ENCODE peak calls at places on chromosome 13, in five cellular contexts. One of them, this sample, is unnamed.

GRCh38 chr13:40515702-40516101 is 150.7 kb downstream of the FOXO1 start:
- DNase-seq in adrenal gland: no peak
- DNase-seq in IMR-90: no peak
- DNase-seq in uterus: no peak
- DNase-seq in tibial nerve: no peak
- DNase-seq in this sample: no peak

GRCh38 chr13:98837896-98838295 is 85.4 kb upstream of the SLC15A1 start:
- DNase-seq in adrenal gland: no peak
- DNase-seq in IMR-90: no peak
- DNase-seq in tibial nerve: no peak
- DNase-seq in uterus: no peak
- DNase-seq in this sample: no peak

GRCh38 chr13:27006519-27007161 is 165.0 kb downstream of the USP12 start:
- DNase-seq in adrenal gland: no peak
- DNase-seq in tibial nerve: no peak
- DNase-seq in uterus: no peak
- DNase-seq in IMR-90: peak; percentile 12
- DNase-seq in this sample: no peak

GRCh38 chr13:60164490-60164889 is 762 bp upstream of the DIAPH3 start:
- DNase-seq in tibial nerve: no peak
- DNase-seq in adrenal gland: no peak
- DNase-seq in IMR-90: peak; percentile 2
- DNase-seq in uterus: no peak
- DNase-seq in this sample: no peak

GRCh38 chr13:45142440-45143345 is 22.4 kb downstream of the GTF2F2 start:
- DNase-seq in IMR-90: peak; percentile 54
- DNase-seq in adrenal gland: no peak
- DNase-seq in tibial nerve: no peak
- DNase-seq in uterus: no peak
- DNase-seq in this sample: no peak

GRCh38 chr13:32048816-32049215 is 17.2 kb downstream of the FRY start:
- DNase-seq in adrenal gland: no peak
- DNase-seq in uterus: no peak
- DNase-seq in IMR-90: no peak
- DNase-seq in tibial nerve: no peak
- DNase-seq in this sample: no peak

GRCh38 chr13:19927117-19927734 is 31.3 kb upstream of the ZMYM2 start:
- DNase-seq in uterus: no peak
- DNase-seq in tibial nerve: no peak
- DNase-seq in adrenal gland: no peak
- DNase-seq in IMR-90: peak; percentile 31
- DNase-seq in this sample: no peak

GRCh38 chr13:65461590-65461989 is 1768.5 kb downstream of the PCDH9 start:
- DNase-seq in IMR-90: peak; percentile 83
- DNase-seq in uterus: no peak
- DNase-seq in tibial nerve: no peak
- DNase-seq in adrenal gland: no peak
- DNase-seq in this sample: no peak

GRCh38 chr13:32783067-32783466 is 196.8 kb downstream of the PDS5B start:
- DNase-seq in tibial nerve: no peak
- DNase-seq in adrenal gland: no peak
- DNase-seq in IMR-90: peak; percentile 67
- DNase-seq in uterus: no peak
- DNase-seq in this sample: no peak

GRCh38 chr13:39527961-39528720 is 74.9 kb downstream of the LHFPL6 start:
- DNase-seq in tibial nerve: no peak
- DNase-seq in adrenal gland: peak; percentile 62
- DNase-seq in IMR-90: peak; percentile 96
- DNase-seq in uterus: no peak
- DNase-seq in this sample: no peak

GRCh38 chr13:23180711-23181110 is at the start of gene SGCG:
- DNase-seq in adrenal gland: no peak
- DNase-seq in tibial nerve: no peak
- DNase-seq in uterus: no peak
- DNase-seq in IMR-90: no peak
- DNase-seq in this sample: peak; percentile 38

DNA sequence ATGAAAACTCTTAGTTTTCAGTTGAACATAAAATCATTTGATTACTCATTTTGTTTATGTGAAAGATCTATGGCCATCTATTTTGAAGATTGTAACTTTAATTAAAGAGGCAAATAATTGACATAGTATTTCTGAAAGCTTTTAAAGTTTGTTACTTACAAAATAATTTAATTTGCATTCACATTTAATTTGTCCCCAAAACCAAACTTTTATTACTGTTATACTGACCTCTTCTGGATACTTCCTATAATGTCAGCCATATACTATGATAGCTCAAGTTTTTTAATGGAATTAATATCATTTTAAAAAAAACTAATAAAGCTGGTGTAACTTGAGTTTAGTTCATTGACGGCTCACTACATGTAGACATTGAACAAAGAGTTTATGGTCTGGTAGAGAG is 4.9 kb upstream of the SGCG start:
- DNase-seq in tibial nerve: no peak
- DNase-seq in adrenal gland: no peak
- DNase-seq in IMR-90: peak; percentile 11
- DNase-seq in uterus: no peak
- DNase-seq in this sample: no peak
- TF ChIP-seq CTCF in tibial nerve: no peak
- TF ChIP-seq CTCF in adrenal gland: no peak
- TF ChIP-seq CTCF in IMR-90: peak; percentile 46
- TF ChIP-seq CTCF in uterus: no peak
- TF ChIP-seq CTCF in this sample: peak; percentile 42

GRCh38 chr13:113110852-113111315 is 5.3 kb downstream of the F7 start:
- DNase-seq in uterus: no peak
- DNase-seq in IMR-90: no peak
- DNase-seq in tibial nerve: no peak
- DNase-seq in adrenal gland: no peak
- DNase-seq in this sample: peak; percentile 16
- H3K4me3 ChIP-seq in uterus: peak overlapping the region; percentile 7
- H3K4me3 ChIP-seq in IMR-90: peak overlapping the region; percentile 42
- H3K4me3 ChIP-seq in tibial nerve: peak overlapping the region; percentile 46
- H3K4me3 ChIP-seq in adrenal gland: no peak overlapping the region
- H3K4me3 ChIP-seq in this sample: peak overlapping the region; percentile 55

GRCh38 chr13:106534844-106535551 is 464 bp downstream of the EFNB2 start:
- DNase-seq in IMR-90: peak; percentile 16
- DNase-seq in tibial nerve: no peak
- DNase-seq in uterus: no peak
- DNase-seq in adrenal gland: no peak
- DNase-seq in this sample: no peak

GRCh38 chr13:106537521-106537920 is 2.1 kb upstream of the EFNB2 start:
- DNase-seq in adrenal gland: no peak
- DNase-seq in uterus: no peak
- DNase-seq in IMR-90: no peak
- DNase-seq in tibial nerve: no peak
- DNase-seq in this sample: no peak

GRCh38 chr13:106536244-106537034 is 977 bp upstream of the EFNB2 start:
- DNase-seq in tibial nerve: peak; percentile 82
- DNase-seq in IMR-90: peak; percentile 83
- DNase-seq in uterus: peak; percentile 85
- DNase-seq in adrenal gland: peak; percentile 90
- DNase-seq in this sample: peak; percentile 91

GRCh38 chr13:106533940-106534843 is 1.3 kb downstream of the EFNB2 start:
- DNase-seq in uterus: peak; percentile 38
- DNase-seq in IMR-90: peak; percentile 63
- DNase-seq in adrenal gland: no peak
- DNase-seq in tibial nerve: no peak
- DNase-seq in this sample: peak; percentile 33

DNA sequence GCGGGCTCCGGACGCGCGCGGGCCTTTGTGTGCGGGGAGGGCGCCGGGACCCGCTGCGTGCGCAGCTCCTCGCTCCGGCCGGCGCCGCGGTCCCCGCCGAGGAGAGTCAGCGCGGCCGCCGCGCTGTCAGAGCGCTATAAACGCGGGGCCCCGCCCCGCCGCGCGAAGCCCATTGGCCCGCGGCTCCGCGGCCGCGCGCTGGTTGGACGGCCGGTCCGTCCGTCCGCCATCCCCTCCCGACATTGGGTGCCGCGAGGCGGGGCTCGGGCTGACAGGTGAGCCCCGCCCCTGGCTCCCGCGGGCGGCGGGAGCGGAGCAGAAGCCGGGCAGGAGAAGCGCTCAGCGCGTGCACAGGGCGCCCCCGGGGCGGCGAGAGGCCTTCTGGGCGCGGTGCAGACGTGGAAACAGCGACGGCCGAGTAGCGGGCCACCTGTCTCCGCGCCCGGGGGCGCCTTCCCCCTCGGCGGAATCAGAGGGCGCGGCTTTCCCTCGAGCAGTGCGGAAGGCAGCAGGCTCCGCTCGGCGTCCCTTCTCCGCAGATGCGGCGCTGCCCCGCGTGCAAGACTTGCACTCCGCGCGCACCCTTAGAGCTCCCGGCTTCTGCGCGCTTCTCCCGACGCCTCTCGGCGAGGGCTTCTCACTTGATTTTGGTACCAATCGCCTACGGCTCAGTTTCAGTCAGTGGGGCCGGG is at the start of gene EFNB2:
- DNase-seq in uterus: peak; percentile 78
- DNase-seq in IMR-90: peak; percentile 88
- DNase-seq in adrenal gland: peak; percentile 87
- DNase-seq in tibial nerve: peak; percentile 69
- DNase-seq in this sample: peak; percentile 94
- TF ChIP-seq POLR2A in uterus: peak; percentile 86
- TF ChIP-seq POLR2A in IMR-90: peak; percentile 97
- TF ChIP-seq POLR2A in adrenal gland: peak; percentile 75
- TF ChIP-seq POLR2A in tibial nerve: peak; percentile 92
- TF ChIP-seq POLR2A in this sample: peak; percentile 49

GRCh38 chr13:93708323-93709075 is 481.9 kb downstream of the GPC6 start:
- DNase-seq in IMR-90: no peak
- DNase-seq in tibial nerve: no peak
- DNase-seq in uterus: no peak
- DNase-seq in adrenal gland: no peak
- DNase-seq in this sample: no peak
- TF ChIP-seq CTCF in IMR-90: no peak
- TF ChIP-seq CTCF in tibial nerve: no peak
- TF ChIP-seq CTCF in uterus: no peak
- TF ChIP-seq CTCF in adrenal gland: no peak
- TF ChIP-seq CTCF in this sample: no peak

DNA sequence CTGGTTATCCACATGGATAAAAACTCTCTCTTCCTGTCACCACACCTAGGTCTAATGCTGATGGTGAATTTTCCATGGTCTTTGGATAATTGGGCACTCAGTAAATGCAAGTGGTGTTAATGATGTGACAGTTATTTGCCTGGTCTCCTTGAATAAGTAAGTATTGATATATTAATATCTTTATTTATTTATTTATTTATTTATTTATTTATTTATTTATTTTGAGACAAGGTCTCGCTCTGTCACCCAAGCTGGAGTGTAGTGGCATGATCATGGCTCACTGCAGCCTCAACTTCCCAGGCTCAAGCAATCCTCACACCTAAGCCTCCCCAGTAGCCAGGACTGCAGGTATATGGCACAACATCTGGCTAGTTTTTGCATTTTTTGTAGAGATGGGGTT is 46.3 kb upstream of the ITM2B start:
- DNase-seq in uterus: no peak
- DNase-seq in adrenal gland: no peak
- DNase-seq in IMR-90: no peak
- DNase-seq in tibial nerve: no peak
- DNase-seq in this sample: no peak
- H3K4me3 ChIP-seq in uterus: no peak overlapping the region
- H3K4me3 ChIP-seq in adrenal gland: no peak overlapping the region
- H3K4me3 ChIP-seq in IMR-90: no peak overlapping the region
- H3K4me3 ChIP-seq in tibial nerve: no peak overlapping the region
- H3K4me3 ChIP-seq in this sample: no peak overlapping the region

GRCh38 chr13:25286969-25287961 is at the start of gene MTMR6:
- DNase-seq in adrenal gland: peak; percentile 92
- DNase-seq in uterus: peak; percentile 90
- DNase-seq in IMR-90: peak; percentile 82
- DNase-seq in tibial nerve: peak; percentile 78
- DNase-seq in this sample: peak; percentile 94
- TF ChIP-seq POLR2A in adrenal gland: peak; percentile 84
- TF ChIP-seq POLR2A in uterus: no peak
- TF ChIP-seq POLR2A in IMR-90: peak; percentile 83
- TF ChIP-seq POLR2A in tibial nerve: no peak
- TF ChIP-seq POLR2A in this sample: peak; percentile 48

GRCh38 chr13:29540799-29541198 is 54.7 kb downstream of the SLC7A1 start:
- DNase-seq in adrenal gland: no peak
- DNase-seq in IMR-90: no peak
- DNase-seq in tibial nerve: no peak
- DNase-seq in uterus: no peak
- DNase-seq in this sample: no peak

GRCh38 chr13:29541400-29541799 is 54.1 kb downstream of the SLC7A1 start:
- DNase-seq in tibial nerve: no peak
- DNase-seq in uterus: no peak
- DNase-seq in adrenal gland: no peak
- DNase-seq in IMR-90: no peak
- DNase-seq in this sample: no peak

GRCh38 chr13:29545988-29546387 is 49.5 kb downstream of the SLC7A1 start:
- DNase-seq in uterus: no peak
- DNase-seq in adrenal gland: no peak
- DNase-seq in IMR-90: no peak
- DNase-seq in tibial nerve: no peak
- DNase-seq in this sample: no peak

GRCh38 chr13:29546662-29547061 is 48.8 kb downstream of the SLC7A1 start:
- DNase-seq in IMR-90: no peak
- DNase-seq in adrenal gland: no peak
- DNase-seq in tibial nerve: no peak
- DNase-seq in uterus: no peak
- DNase-seq in this sample: no peak

GRCh38 chr13:29543230-29544215 is 52.0 kb downstream of the SLC7A1 start:
- DNase-seq in adrenal gland: no peak
- DNase-seq in tibial nerve: no peak
- DNase-seq in uterus: no peak
- DNase-seq in IMR-90: peak; percentile 60
- DNase-seq in this sample: no peak
- TF ChIP-seq CTCF in adrenal gland: no peak
- TF ChIP-seq CTCF in tibial nerve: no peak
- TF ChIP-seq CTCF in uterus: no peak
- TF ChIP-seq CTCF in IMR-90: peak; percentile 26
- TF ChIP-seq CTCF in this sample: no peak

GRCh38 chr13:33787051-33787591 is 30.8 kb upstream of the RFC3 start:
- DNase-seq in IMR-90: no peak
- DNase-seq in uterus: no peak
- DNase-seq in adrenal gland: no peak
- DNase-seq in tibial nerve: no peak
- DNase-seq in this sample: no peak
- H3K4me3 ChIP-seq in IMR-90: peak overlapping the region; percentile 39
- H3K4me3 ChIP-seq in uterus: peak overlapping the region; percentile 36
- H3K4me3 ChIP-seq in adrenal gland: no peak overlapping the region
- H3K4me3 ChIP-seq in tibial nerve: peak overlapping the region; percentile 41
- H3K4me3 ChIP-seq in this sample: peak overlapping the region; percentile 36

GRCh38 chr13:21344662-21345176 is 114.4 kb downstream of the ZDHHC20 start:
- DNase-seq in IMR-90: no peak
- DNase-seq in uterus: no peak
- DNase-seq in tibial nerve: no peak
- DNase-seq in adrenal gland: no peak
- DNase-seq in this sample: no peak
- TF ChIP-seq POLR2A in IMR-90: no peak
- TF ChIP-seq POLR2A in uterus: no peak
- TF ChIP-seq POLR2A in tibial nerve: no peak
- TF ChIP-seq POLR2A in adrenal gland: no peak
- TF ChIP-seq POLR2A in this sample: no peak